ENCODE peak calls at places on chromosome 6, in seven cellular contexts. E is heart left ventricle, R is sigmoid colon, S is lower leg skin, O is uterus, N is NB4, Y is body of pancreas. P is an unnamed sample.

GRCh38 chr6:41677430-41678045 is 39.3 kb downstream of the MDFI start:
- DNase-seq in N (no peak), R (no peak), Y (no peak), S (no peak), E (no peak), O (no peak), P (no peak)

GRCh38 chr6:56314683-56315523 is 67.5 kb upstream of the COL21A1 start:
- DNase-seq in Y (peak), N (peak), E (no peak), S (no peak), O (peak), R (no peak), P (peak)

GRCh38 chr6:50288241-50288640 is 238.5 kb upstream of the DEFB112 start:
- DNase-seq in O (no peak), N (no peak), R (no peak), S (no peak), E (no peak), Y (no peak), P (no peak)

GRCh38 chr6:12001004-12001705 is 11.0 kb upstream of the HIVEP1 start:
- DNase-seq in N (no peak), S (peak), E (no peak), O (peak), R (peak), Y (no peak), P (no peak)

GRCh38 chr6:71420693-71421328 is 132.2 kb downstream of the OGFRL1 start:
- DNase-seq in Y (peak), E (peak), S (peak), O (peak), N (no peak), R (peak), P (peak)

GRCh38 chr6:45743028-45743615 is 272.5 kb downstream of the CLIC5 start:
- DNase-seq in O (no peak), R (no peak), Y (no peak), S (no peak), E (no peak), N (peak), P (no peak)

GRCh38 chr6:125748534-125749111 is 809 bp upstream of the HEY2 start:
- DNase-seq in S (no peak), R (no peak), E (no peak), Y (no peak), O (no peak), N (peak), P (peak)

GRCh38 chr6:153108320-153108719 is 22.8 kb downstream of the RGS17 start:
- DNase-seq in S (no peak), Y (no peak), N (no peak), O (no peak), E (no peak), R (no peak), P (no peak)

GRCh38 chr6:87920245-87920644 is 127.4 kb upstream of the SPACA1 start:
- DNase-seq in O (no peak), Y (no peak), N (no peak), S (no peak), R (no peak), E (no peak), P (no peak)

GRCh38 chr6:17845598-17845997 is 138.9 kb upstream of the NUP153 start:
- DNase-seq in Y (no peak), N (no peak), S (no peak), O (no peak), E (no peak), R (no peak), P (no peak)

GRCh38 chr6:47631248-47632196 is 66.9 kb upstream of the ADGRF4 start:
- DNase-seq in E (no peak), O (no peak), R (no peak), Y (peak), N (peak), S (no peak), P (peak)

GRCh38 chr6:170086639-170087420 is 204.0 kb downstream of the DLL1 start:
- DNase-seq in Y (peak), S (peak), O (peak), E (no peak), R (peak), N (peak), P (no peak)

GRCh38 chr6:53065266-53066058 is at the start of gene FBXO9:
- DNase-seq in N (peak), S (peak), O (peak), Y (peak), R (peak), E (peak), P (peak)

GRCh38 chr6:54072708-54073313 is 38.4 kb upstream of the MLIP start:
- DNase-seq in Y (no peak), N (no peak), R (no peak), S (no peak), O (no peak), E (peak), P (no peak)

GRCh38 chr6:138651491-138651890 is 122.1 kb upstream of the CCDC28A start:
- DNase-seq in O (no peak), N (no peak), E (no peak), Y (no peak), R (no peak), S (no peak), P (no peak)

GRCh38 chr6:119215885-119216590 is 133.5 kb downstream of the MAN1A1 start:
- DNase-seq in E (no peak), Y (no peak), O (no peak), S (no peak), R (no peak), N (no peak), P (peak)

GRCh38 chr6:40352006-40352405 is 235.2 kb downstream of the LRFN2 start:
- DNase-seq in O (no peak), N (no peak), R (peak), E (no peak), S (peak), Y (no peak), P (no peak)

GRCh38 chr6:138682722-138683521 is 90.6 kb upstream of the CCDC28A start:
- DNase-seq in S (peak), E (no peak), O (no peak), R (no peak), N (no peak), Y (no peak), P (no peak)

GRCh38 chr6:16481680-16482079 is 243.3 kb downstream of the GMPR start:
- DNase-seq in O (no peak), E (no peak), S (no peak), N (no peak), Y (no peak), R (no peak), P (no peak)

GRCh38 chr6:158655569-158656450 is 6.0 kb downstream of the SYTL3 start:
- DNase-seq in S (peak), R (no peak), E (no peak), Y (no peak), N (no peak), O (no peak), P (no peak)

GRCh38 chr6:18510644-18511033 is 123.5 kb downstream of the RNF144B start:
- DNase-seq in R (no peak), O (no peak), S (no peak), Y (no peak), N (no peak), E (no peak), P (no peak)

GRCh38 chr6:9502991-9503761 is 911.7 kb downstream of the TFAP2A start:
- DNase-seq in R (no peak), S (no peak), E (no peak), Y (no peak), N (no peak), O (no peak), P (no peak)

GRCh38 chr6:162468326-162468725 is 259.2 kb downstream of the PRKN start:
- DNase-seq in N (no peak), R (no peak), S (no peak), O (no peak), E (peak), Y (no peak), P (no peak)

GRCh38 chr6:133595076-133595868 is 293.6 kb upstream of the TCF21 start:
- DNase-seq in R (peak), S (no peak), N (no peak), O (no peak), Y (no peak), E (no peak), P (no peak)

GRCh38 chr6:25107218-25107617 is 171.5 kb upstream of the RIPOR2 start:
- DNase-seq in O (no peak), S (no peak), R (no peak), E (no peak), N (no peak), Y (no peak), P (no peak)

GRCh38 chr6:35599761-35600658 is 87.3 kb upstream of the TULP1 start:
- DNase-seq in O (no peak), R (no peak), N (no peak), Y (no peak), E (no peak), S (no peak), P (no peak)

GRCh38 chr6:35602133-35602946 is 86.4 kb downstream of the FKBP5 start:
- DNase-seq in O (no peak), N (peak), S (no peak), Y (no peak), R (peak), E (no peak), P (no peak)

GRCh38 chr6:35603326-35604202 is 85.2 kb downstream of the FKBP5 start:
- DNase-seq in E (no peak), O (no peak), R (no peak), S (no peak), N (no peak), Y (no peak), P (no peak)

GRCh38 chr6:35600659-35601125 is 88.0 kb upstream of the TULP1 start:
- DNase-seq in O (no peak), E (no peak), Y (no peak), S (no peak), N (peak), R (no peak), P (no peak)

GRCh38 chr6:35601331-35602132 is 87.2 kb downstream of the FKBP5 start:
- DNase-seq in R (peak), S (no peak), O (peak), N (peak), Y (no peak), E (peak), P (no peak)
- TF ChIP-seq POLR2A in R (no peak), S (no peak), O (peak), N (no peak), Y (no peak), E (no peak), P (no peak)

DNA sequence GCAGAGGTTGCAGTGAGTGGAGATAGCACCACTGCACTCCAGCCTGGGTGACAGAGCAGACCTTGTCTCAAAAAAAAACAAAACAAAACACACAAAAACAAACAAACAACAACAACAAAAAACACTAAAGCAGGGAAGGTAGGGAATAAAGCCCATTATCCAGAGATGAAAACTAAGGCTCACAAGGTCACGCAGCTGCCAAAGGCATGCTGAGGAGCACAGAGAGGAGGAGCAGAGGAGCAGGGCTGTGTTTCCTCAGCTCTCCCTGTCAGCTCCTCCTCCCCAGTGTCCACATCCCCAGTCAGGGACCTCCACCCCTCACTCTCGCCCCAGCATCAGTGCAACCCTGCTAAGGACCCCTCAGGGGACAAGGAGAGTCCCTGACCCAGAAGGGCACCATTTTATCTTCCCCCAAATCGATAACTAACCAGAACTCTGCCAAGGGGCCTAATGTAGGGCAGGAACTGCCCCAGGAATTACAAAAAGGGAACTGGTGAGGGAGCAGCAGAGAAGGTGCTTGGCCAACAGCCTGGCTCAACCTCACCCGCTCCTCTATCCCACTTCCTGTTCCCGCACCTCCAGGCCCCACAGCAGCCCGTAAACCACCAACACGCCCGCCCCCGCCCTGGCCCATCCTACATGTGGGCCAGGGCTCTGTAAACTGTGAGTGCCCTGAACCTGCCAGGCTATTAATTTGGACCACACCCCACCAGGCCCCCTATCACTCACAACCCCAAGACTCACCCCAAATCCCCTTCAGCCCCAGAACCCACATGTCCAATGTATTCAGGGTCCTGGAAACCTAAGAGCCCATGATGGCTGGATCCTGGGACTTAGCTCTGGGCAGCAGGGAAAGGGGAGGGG is 9.0 kb downstream of the TEAD3 start:
- DNase-seq in R (peak), N (peak), S (no peak), E (no peak), Y (no peak), O (peak), P (no peak)
- TF ChIP-seq POLR2A in R (no peak), N (no peak), S (no peak), E (no peak), Y (no peak), O (peak), P (no peak)

GRCh38 chr6:143059616-143060353 is 904 bp upstream of the AIG1 start:
- DNase-seq in Y (no peak), E (no peak), S (no peak), O (no peak), N (peak), R (no peak), P (no peak)
- TF ChIP-seq POLR2A in Y (no peak), E (no peak), S (no peak), O (no peak), N (no peak), R (no peak), P (no peak)

GRCh38 chr6:43575772-43576551 is at the start of the genes POLH and XPO5:
- DNase-seq in O (peak), N (peak), Y (peak), R (peak), E (peak), S (peak), P (peak)
- TF ChIP-seq POLR2A in O (peak), N (peak), Y (peak), R (peak), E (no peak), S (no peak), P (peak)

DNA sequence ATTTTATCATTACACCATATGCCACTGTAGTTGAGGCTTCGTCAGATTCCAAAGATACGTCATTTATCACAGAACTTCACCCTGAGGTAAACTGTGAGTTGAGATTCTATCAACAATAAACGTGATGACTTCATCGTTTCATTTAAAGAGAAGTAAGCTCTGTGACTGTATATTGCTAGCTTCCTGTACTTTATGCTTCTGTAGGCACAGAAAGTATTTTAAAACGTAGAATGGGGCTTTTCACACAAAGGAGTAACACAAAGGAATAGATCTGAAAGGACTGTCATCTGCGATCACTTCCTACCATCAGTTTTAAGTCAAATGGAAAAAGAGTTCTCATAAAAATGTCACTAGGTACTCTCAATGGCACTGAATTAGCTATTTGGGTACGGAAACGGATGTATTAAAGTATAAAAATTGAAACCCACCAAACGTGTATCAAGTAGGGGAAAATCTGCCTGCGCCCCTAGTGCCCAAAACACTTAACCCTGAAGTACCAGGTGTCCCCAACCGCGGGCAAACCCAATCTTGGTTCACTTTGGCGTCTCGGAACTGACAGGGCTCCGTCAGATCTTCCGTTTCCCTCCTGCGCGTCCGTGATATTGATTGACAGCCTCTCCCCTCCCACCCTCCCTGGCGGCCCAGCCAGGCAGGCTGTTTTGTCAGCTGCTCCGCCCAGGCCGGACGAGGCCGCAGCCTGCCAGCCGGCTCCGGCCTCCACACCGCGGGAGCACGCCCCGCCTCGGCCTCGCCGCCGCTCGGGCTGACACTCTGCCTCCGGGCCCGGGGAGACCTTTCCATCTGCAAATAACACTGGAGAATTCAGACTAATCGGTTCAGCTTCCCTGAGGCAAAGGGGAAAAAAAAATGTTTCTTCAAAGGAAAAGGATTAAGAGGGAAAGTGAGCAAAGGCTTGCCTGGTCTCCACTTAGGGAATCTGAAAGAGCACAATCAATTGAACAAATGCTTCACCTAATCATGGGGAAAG is 234.7 kb upstream of the MCHR2 start:
- DNase-seq in R (peak), O (peak), E (peak), S (peak), Y (peak), N (peak), P (peak)
- TF ChIP-seq POLR2A in R (no peak), O (no peak), E (no peak), S (no peak), Y (no peak), N (peak), P (no peak)

GRCh38 chr6:23308166-23308565 is 738.8 kb downstream of the HDGFL1 start:
- DNase-seq in O (no peak), S (no peak), Y (peak), R (no peak), E (no peak), N (no peak), P (no peak)
- TF ChIP-seq POLR2A in O (no peak), S (no peak), Y (no peak), R (no peak), E (no peak), N (no peak), P (no peak)

GRCh38 chr6:73513496-73513854 is 7.4 kb downstream of the EEF1A1 start:
- DNase-seq in N (peak), E (no peak), S (no peak), O (no peak), Y (no peak), R (no peak), P (no peak)

GRCh38 chr6:73511796-73512195 is 9.0 kb downstream of the EEF1A1 start:
- DNase-seq in S (no peak), R (no peak), O (no peak), Y (no peak), N (peak), E (no peak), P (no peak)

GRCh38 chr6:73514746-73515110 is 6.1 kb downstream of the EEF1A1 start:
- DNase-seq in E (no peak), R (no peak), N (peak), S (no peak), Y (no peak), O (no peak), P (peak)

GRCh38 chr6:73516712-73517489 is 3.9 kb downstream of the EEF1A1 start:
- DNase-seq in O (no peak), S (no peak), E (no peak), N (peak), R (no peak), Y (no peak), P (peak)

GRCh38 chr6:73515204-73516101 is 5.4 kb downstream of the EEF1A1 start:
- DNase-seq in Y (peak), O (peak), R (peak), N (peak), E (peak), S (no peak), P (peak)
- TF ChIP-seq POLR2A in Y (no peak), O (no peak), R (no peak), N (peak), E (no peak), S (no peak), P (peak)

GRCh38 chr6:98590957-98591356 is 243.4 kb upstream of the POU3F2 start:
- DNase-seq in N (no peak), O (no peak), Y (no peak), E (no peak), R (no peak), S (no peak), P (no peak)
- TF ChIP-seq POLR2A in N (no peak), O (no peak), Y (no peak), E (no peak), R (no peak), S (no peak), P (no peak)

P was measured in erythroblast.